ENCODE peak calls at places on chromosomes 13 and 19, in eight cellular contexts. One of them, this sample, is unnamed.

GRCh38 chr13:98504029-98504351 is 72.9 kb downstream of the STK24 start:
- DNase-seq in IMR-90: no peak
- DNase-seq in lower lobe of right lung: no peak
- DNase-seq in body of pancreas: no peak
- DNase-seq in ovary: no peak
- DNase-seq in ascending aorta: no peak
- DNase-seq in Karpas-422: no peak
- DNase-seq in fibroblast of pulmonary artery: no peak
- DNase-seq in this sample: no peak

GRCh38 chr19:49117677-49118564 is 1.0 kb downstream of the C19orf73 start:
- DNase-seq in lower lobe of right lung: no peak
- DNase-seq in body of pancreas: no peak
- DNase-seq in ascending aorta: no peak
- DNase-seq in ovary: no peak
- DNase-seq in IMR-90: no peak
- DNase-seq in Karpas-422: no peak
- DNase-seq in fibroblast of pulmonary artery: no peak
- DNase-seq in this sample: no peak

GRCh38 chr13:84399320-84400085 is 517.2 kb upstream of the SLITRK1 start:
- DNase-seq in fibroblast of pulmonary artery: no peak
- DNase-seq in ovary: no peak
- DNase-seq in body of pancreas: no peak
- DNase-seq in IMR-90: no peak
- DNase-seq in lower lobe of right lung: no peak
- DNase-seq in ascending aorta: no peak
- DNase-seq in Karpas-422: no peak
- DNase-seq in this sample: peak; percentile 3

GRCh38 chr13:32585625-32586021 is 629 bp upstream of the PDS5B start:
- DNase-seq in body of pancreas: peak; percentile 13
- DNase-seq in lower lobe of right lung: no peak
- DNase-seq in ovary: peak; percentile 14
- DNase-seq in IMR-90: no peak
- DNase-seq in Karpas-422: peak; percentile 48
- DNase-seq in fibroblast of pulmonary artery: no peak
- DNase-seq in ascending aorta: no peak
- DNase-seq in this sample: no peak

GRCh38 chr19:15154002-15154612 is 46.7 kb downstream of the NOTCH3 start:
- DNase-seq in ovary: no peak
- DNase-seq in fibroblast of pulmonary artery: peak; percentile 67
- DNase-seq in IMR-90: peak; percentile 53
- DNase-seq in lower lobe of right lung: no peak
- DNase-seq in body of pancreas: no peak
- DNase-seq in Karpas-422: peak; percentile 85
- DNase-seq in ascending aorta: no peak
- DNase-seq in this sample: peak; percentile 65

GRCh38 chr13:29497137-29497654 is 98.3 kb downstream of the SLC7A1 start:
- DNase-seq in lower lobe of right lung: no peak
- DNase-seq in IMR-90: peak; percentile 65
- DNase-seq in ascending aorta: no peak
- DNase-seq in fibroblast of pulmonary artery: peak; percentile 85
- DNase-seq in ovary: peak; percentile 79
- DNase-seq in body of pancreas: peak; percentile 47
- DNase-seq in Karpas-422: no peak
- DNase-seq in this sample: no peak

GRCh38 chr13:21663197-21663596 is 7.7 kb upstream of the FGF9 start:
- DNase-seq in ascending aorta: no peak
- DNase-seq in lower lobe of right lung: no peak
- DNase-seq in body of pancreas: no peak
- DNase-seq in Karpas-422: peak; percentile 82
- DNase-seq in fibroblast of pulmonary artery: no peak
- DNase-seq in ovary: no peak
- DNase-seq in IMR-90: no peak
- DNase-seq in this sample: no peak

GRCh38 chr19:38182536-38183210 is 41.3 kb downstream of the DPF1 start:
- DNase-seq in Karpas-422: no peak
- DNase-seq in fibroblast of pulmonary artery: no peak
- DNase-seq in body of pancreas: no peak
- DNase-seq in ovary: no peak
- DNase-seq in IMR-90: no peak
- DNase-seq in lower lobe of right lung: no peak
- DNase-seq in ascending aorta: no peak
- DNase-seq in this sample: no peak

GRCh38 chr19:1062387-1063029 is 4.5 kb upstream of the ARHGAP45 start:
- DNase-seq in fibroblast of pulmonary artery: no peak
- DNase-seq in IMR-90: no peak
- DNase-seq in Karpas-422: no peak
- DNase-seq in ascending aorta: no peak
- DNase-seq in ovary: no peak
- DNase-seq in body of pancreas: no peak
- DNase-seq in lower lobe of right lung: peak; percentile 56
- DNase-seq in this sample: no peak

GRCh38 chr19:14082675-14082960 is 3.0 kb downstream of the C19orf67 start:
- DNase-seq in fibroblast of pulmonary artery: no peak
- DNase-seq in Karpas-422: no peak
- DNase-seq in IMR-90: no peak
- DNase-seq in ascending aorta: no peak
- DNase-seq in ovary: no peak
- DNase-seq in lower lobe of right lung: no peak
- DNase-seq in body of pancreas: no peak
- DNase-seq in this sample: no peak
- H3K4me3 ChIP-seq in fibroblast of pulmonary artery: no peak overlapping the region
- H3K4me3 ChIP-seq in Karpas-422: no peak overlapping the region
- H3K4me3 ChIP-seq in IMR-90: no peak overlapping the region
- H3K4me3 ChIP-seq in ascending aorta: no peak overlapping the region
- H3K4me3 ChIP-seq in ovary: no peak overlapping the region
- H3K4me3 ChIP-seq in lower lobe of right lung: no peak overlapping the region
- H3K4me3 ChIP-seq in body of pancreas: no peak overlapping the region
- H3K4me3 ChIP-seq in this sample: no peak overlapping the region

GRCh38 chr19:51552608-51552995 is 18.5 kb upstream of the ZNF175 start:
- DNase-seq in lower lobe of right lung: no peak
- DNase-seq in Karpas-422: no peak
- DNase-seq in ascending aorta: no peak
- DNase-seq in ovary: no peak
- DNase-seq in fibroblast of pulmonary artery: no peak
- DNase-seq in body of pancreas: no peak
- DNase-seq in IMR-90: no peak
- DNase-seq in this sample: no peak
- H3K4me3 ChIP-seq in lower lobe of right lung: no peak overlapping the region
- H3K4me3 ChIP-seq in Karpas-422: no peak overlapping the region
- H3K4me3 ChIP-seq in ascending aorta: no peak overlapping the region
- H3K4me3 ChIP-seq in ovary: no peak overlapping the region
- H3K4me3 ChIP-seq in fibroblast of pulmonary artery: no peak overlapping the region
- H3K4me3 ChIP-seq in body of pancreas: no peak overlapping the region
- H3K4me3 ChIP-seq in IMR-90: no peak overlapping the region
- H3K4me3 ChIP-seq in this sample: no peak overlapping the region

GRCh38 chr19:54436031-54436523 is 12.9 kb upstream of the LENG8 start:
- DNase-seq in IMR-90: no peak
- DNase-seq in Karpas-422: no peak
- DNase-seq in ovary: peak; percentile 55
- DNase-seq in fibroblast of pulmonary artery: no peak
- DNase-seq in ascending aorta: no peak
- DNase-seq in lower lobe of right lung: no peak
- DNase-seq in body of pancreas: no peak
- DNase-seq in this sample: no peak
- H3K4me3 ChIP-seq in IMR-90: no peak overlapping the region
- H3K4me3 ChIP-seq in Karpas-422: no peak overlapping the region
- H3K4me3 ChIP-seq in ovary: no peak overlapping the region
- H3K4me3 ChIP-seq in fibroblast of pulmonary artery: no peak overlapping the region
- H3K4me3 ChIP-seq in ascending aorta: no peak overlapping the region
- H3K4me3 ChIP-seq in lower lobe of right lung: no peak overlapping the region
- H3K4me3 ChIP-seq in body of pancreas: no peak overlapping the region
- H3K4me3 ChIP-seq in this sample: no peak overlapping the region

DNA sequence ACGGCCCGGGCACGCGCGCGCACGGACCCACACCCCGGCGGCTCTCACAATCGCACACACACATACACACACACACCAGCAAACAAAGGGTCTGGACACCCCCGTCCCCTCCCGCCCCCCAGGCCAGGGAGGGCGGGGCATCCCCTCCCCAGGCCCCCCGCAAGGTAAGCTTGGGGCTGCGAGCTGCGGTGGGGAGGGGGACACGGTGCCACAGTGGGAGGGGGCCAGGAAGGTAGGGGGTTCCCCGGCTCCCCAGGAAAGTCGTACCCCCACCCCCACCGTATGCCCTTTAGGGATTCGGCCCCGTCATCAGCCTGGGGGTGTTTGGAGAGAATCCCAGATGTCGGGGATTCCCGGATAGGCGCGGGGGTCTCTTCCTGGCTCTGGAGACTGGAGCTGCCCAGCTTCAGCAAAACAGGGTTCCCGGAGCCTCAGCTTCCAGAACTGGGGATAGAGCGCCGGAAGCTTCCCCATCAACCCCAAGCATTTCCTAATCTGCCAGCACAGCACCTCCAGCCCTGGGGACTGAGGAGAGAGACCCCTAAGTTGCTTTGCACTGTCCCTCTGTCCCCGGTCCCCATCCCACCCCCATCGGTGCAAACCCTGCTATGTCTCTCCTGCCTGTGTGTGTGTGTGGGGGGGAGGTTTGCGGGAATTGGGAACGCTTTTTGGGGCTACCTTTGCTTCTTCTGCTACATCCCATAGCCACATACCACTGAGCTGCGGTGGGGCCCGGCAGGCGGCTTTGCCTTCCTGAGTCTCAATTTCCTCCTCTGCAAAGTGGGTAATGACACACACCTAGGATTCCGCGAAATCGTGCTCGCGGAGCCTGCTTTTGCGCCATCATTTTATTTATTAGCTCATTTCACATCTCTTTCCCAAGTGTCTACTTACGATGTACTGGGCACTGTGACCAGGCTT is 1.8 kb upstream of the CDC37 start:
- DNase-seq in ovary: no peak
- DNase-seq in lower lobe of right lung: no peak
- DNase-seq in IMR-90: no peak
- DNase-seq in body of pancreas: no peak
- DNase-seq in Karpas-422: no peak
- DNase-seq in ascending aorta: no peak
- DNase-seq in fibroblast of pulmonary artery: no peak
- DNase-seq in this sample: no peak
- H3K4me3 ChIP-seq in ovary: peak overlapping the region; percentile 86
- H3K4me3 ChIP-seq in lower lobe of right lung: peak overlapping the region; percentile 94
- H3K4me3 ChIP-seq in IMR-90: peak overlapping the region; percentile 98
- H3K4me3 ChIP-seq in body of pancreas: no peak overlapping the region
- H3K4me3 ChIP-seq in Karpas-422: peak overlapping the region; percentile 100
- H3K4me3 ChIP-seq in ascending aorta: peak overlapping the region; percentile 91
- H3K4me3 ChIP-seq in fibroblast of pulmonary artery: peak overlapping the region; percentile 100
- H3K4me3 ChIP-seq in this sample: no peak overlapping the region

GRCh38 chr19:6556480-6556879 is 25.7 kb downstream of the TNFSF9 start:
- DNase-seq in ovary: no peak
- DNase-seq in fibroblast of pulmonary artery: peak; percentile 53
- DNase-seq in lower lobe of right lung: no peak
- DNase-seq in body of pancreas: no peak
- DNase-seq in IMR-90: no peak
- DNase-seq in Karpas-422: no peak
- DNase-seq in ascending aorta: no peak
- DNase-seq in this sample: no peak

GRCh38 chr19:6551607-6552450 is 21.0 kb downstream of the TNFSF9 start:
- DNase-seq in Karpas-422: peak; percentile 94
- DNase-seq in fibroblast of pulmonary artery: no peak
- DNase-seq in ovary: no peak
- DNase-seq in ascending aorta: no peak
- DNase-seq in body of pancreas: no peak
- DNase-seq in IMR-90: no peak
- DNase-seq in lower lobe of right lung: peak; percentile 50
- DNase-seq in this sample: peak; percentile 76

GRCh38 chr19:6556043-6556449 is 25.2 kb downstream of the TNFSF9 start:
- DNase-seq in lower lobe of right lung: no peak
- DNase-seq in ovary: no peak
- DNase-seq in fibroblast of pulmonary artery: no peak
- DNase-seq in IMR-90: no peak
- DNase-seq in Karpas-422: no peak
- DNase-seq in body of pancreas: no peak
- DNase-seq in ascending aorta: no peak
- DNase-seq in this sample: no peak

DNA sequence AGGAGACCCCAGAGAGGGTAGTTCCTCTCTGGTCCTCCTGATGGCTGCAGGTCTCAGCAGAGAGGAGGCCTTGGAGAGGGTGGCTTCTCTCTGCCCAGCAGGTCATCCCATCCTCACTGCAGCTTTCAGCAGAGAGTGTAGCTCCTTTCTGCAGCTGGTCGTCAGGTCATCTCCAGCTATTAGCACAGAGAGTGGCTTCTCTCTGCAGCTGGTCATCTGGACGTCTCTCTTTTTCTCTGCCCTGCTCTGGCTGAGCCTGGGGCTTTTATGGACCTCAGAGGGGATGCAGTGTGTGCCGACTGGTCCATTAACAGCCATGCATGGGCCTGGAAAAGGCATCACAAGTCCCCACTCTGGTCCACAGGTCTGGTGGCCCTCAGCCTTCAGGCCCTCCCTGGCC is 20.3 kb downstream of the TNFSF9 start:
- DNase-seq in Karpas-422: no peak
- DNase-seq in ovary: no peak
- DNase-seq in lower lobe of right lung: no peak
- DNase-seq in IMR-90: no peak
- DNase-seq in body of pancreas: no peak
- DNase-seq in ascending aorta: no peak
- DNase-seq in fibroblast of pulmonary artery: no peak
- DNase-seq in this sample: no peak
- H3K4me3 ChIP-seq in Karpas-422: no peak overlapping the region
- H3K4me3 ChIP-seq in ovary: no peak overlapping the region
- H3K4me3 ChIP-seq in lower lobe of right lung: no peak overlapping the region
- H3K4me3 ChIP-seq in IMR-90: no peak overlapping the region
- H3K4me3 ChIP-seq in body of pancreas: no peak overlapping the region
- H3K4me3 ChIP-seq in ascending aorta: no peak overlapping the region
- H3K4me3 ChIP-seq in fibroblast of pulmonary artery: no peak overlapping the region
- H3K4me3 ChIP-seq in this sample: no peak overlapping the region

GRCh38 chr13:42549555-42549941 is 24.4 kb upstream of the TNFSF11 start:
- DNase-seq in body of pancreas: no peak
- DNase-seq in Karpas-422: no peak
- DNase-seq in fibroblast of pulmonary artery: no peak
- DNase-seq in ovary: no peak
- DNase-seq in IMR-90: no peak
- DNase-seq in ascending aorta: no peak
- DNase-seq in lower lobe of right lung: no peak
- DNase-seq in this sample: no peak
- H3K4me3 ChIP-seq in body of pancreas: no peak overlapping the region
- H3K4me3 ChIP-seq in Karpas-422: no peak overlapping the region
- H3K4me3 ChIP-seq in fibroblast of pulmonary artery: no peak overlapping the region
- H3K4me3 ChIP-seq in ovary: no peak overlapping the region
- H3K4me3 ChIP-seq in IMR-90: no peak overlapping the region
- H3K4me3 ChIP-seq in ascending aorta: no peak overlapping the region
- H3K4me3 ChIP-seq in lower lobe of right lung: no peak overlapping the region
- H3K4me3 ChIP-seq in this sample: no peak overlapping the region

GRCh38 chr13:77507931-77508776 is 27.4 kb upstream of the SCEL start:
- DNase-seq in ascending aorta: no peak
- DNase-seq in fibroblast of pulmonary artery: peak; percentile 57
- DNase-seq in Karpas-422: no peak
- DNase-seq in lower lobe of right lung: no peak
- DNase-seq in body of pancreas: no peak
- DNase-seq in ovary: no peak
- DNase-seq in IMR-90: peak; percentile 49
- DNase-seq in this sample: no peak
- H3K4me3 ChIP-seq in ascending aorta: no peak overlapping the region
- H3K4me3 ChIP-seq in fibroblast of pulmonary artery: no peak overlapping the region
- H3K4me3 ChIP-seq in Karpas-422: no peak overlapping the region
- H3K4me3 ChIP-seq in lower lobe of right lung: no peak overlapping the region
- H3K4me3 ChIP-seq in body of pancreas: no peak overlapping the region
- H3K4me3 ChIP-seq in ovary: no peak overlapping the region
- H3K4me3 ChIP-seq in IMR-90: no peak overlapping the region
- H3K4me3 ChIP-seq in this sample: no peak overlapping the region